ENCODE peak calls at places on chromosome 5, in nine cellular contexts. F is endothelial cell of umbilical vein, K is A549, R is K562, X is SK-N-SH, M is HCT116, D is GM12878, A is HepG2, Q is H1. J is an unnamed sample.

GRCh38 chr5:178318893-178319292 is 86.3 kb upstream of the PHYKPL start:
- DNase-seq in F (no peak), K (no peak), R (no peak), X (no peak), M (no peak), D (no peak), A (no peak), Q (no peak), J (no peak)

GRCh38 chr5:173954671-173955605 is 34.0 kb upstream of the C5orf47 start:
- DNase-seq in F (no peak), K (no peak), R (no peak), X (no peak), M (no peak), D (no peak), A (no peak), Q (no peak), J (peak)

GRCh38 chr5:116361171-116361967 is 213.3 kb downstream of the SEMA6A start:
- DNase-seq in F (no peak), K (no peak), R (no peak), X (peak), M (no peak), D (no peak), A (no peak), Q (peak), J (no peak)

GRCh38 chr5:9320652-9321051 is 225.2 kb downstream of the SEMA5A start:
- DNase-seq in F (no peak), K (no peak), R (no peak), X (no peak), M (no peak), D (no peak), A (no peak), Q (no peak), J (no peak)

GRCh38 chr5:116303810-116304209 is 219.0 kb downstream of the COMMD10 start:
- DNase-seq in F (no peak), K (no peak), R (no peak), X (no peak), M (no peak), D (no peak), A (no peak), Q (no peak), J (no peak)

GRCh38 chr5:9156282-9156681 is 389.6 kb downstream of the SEMA5A start:
- DNase-seq in F (no peak), K (peak), R (no peak), X (peak), M (no peak), D (no peak), A (no peak), Q (no peak), J (peak)

GRCh38 chr5:106185661-106186081 is 1485.1 kb downstream of the EFNA5 start:
- DNase-seq in F (no peak), K (no peak), R (no peak), X (no peak), M (no peak), D (peak), A (no peak), Q (no peak), J (no peak)

GRCh38 chr5:38451372-38451735 is 105.1 kb downstream of the LIFR start:
- DNase-seq in F (no peak), K (no peak), R (no peak), X (no peak), M (no peak), D (no peak), A (no peak), Q (peak), J (no peak)

GRCh38 chr5:107979900-107980299 is 309.2 kb upstream of the EFNA5 start:
- DNase-seq in F (no peak), K (no peak), R (no peak), X (no peak), M (no peak), D (no peak), A (no peak), Q (no peak), J (no peak)

GRCh38 chr5:90783460-90784333 is 225.1 kb downstream of the ADGRV1 start:
- DNase-seq in F (peak), K (peak), R (peak), X (peak), M (peak), D (peak), A (peak), Q (peak), J (peak)

GRCh38 chr5:65817936-65818335 is 95.9 kb downstream of the NLN start:
- DNase-seq in F (no peak), K (no peak), R (no peak), X (no peak), M (no peak), D (no peak), A (no peak), Q (no peak), J (no peak)

GRCh38 chr5:97062046-97062445 is 80.4 kb downstream of the LIX1 start:
- DNase-seq in F (no peak), K (no peak), R (no peak), X (peak), M (no peak), D (no peak), A (no peak), Q (no peak), J (no peak)

GRCh38 chr5:13601152-13601551 is 343.3 kb downstream of the DNAH5 start:
- DNase-seq in F (no peak), K (no peak), R (no peak), X (no peak), M (no peak), D (no peak), A (no peak), Q (no peak), J (no peak)

GRCh38 chr5:115948013-115948605 is 14.2 kb upstream of the LVRN start:
- DNase-seq in F (no peak), K (no peak), R (no peak), X (no peak), M (no peak), D (no peak), A (no peak), Q (no peak), J (peak)

DNA sequence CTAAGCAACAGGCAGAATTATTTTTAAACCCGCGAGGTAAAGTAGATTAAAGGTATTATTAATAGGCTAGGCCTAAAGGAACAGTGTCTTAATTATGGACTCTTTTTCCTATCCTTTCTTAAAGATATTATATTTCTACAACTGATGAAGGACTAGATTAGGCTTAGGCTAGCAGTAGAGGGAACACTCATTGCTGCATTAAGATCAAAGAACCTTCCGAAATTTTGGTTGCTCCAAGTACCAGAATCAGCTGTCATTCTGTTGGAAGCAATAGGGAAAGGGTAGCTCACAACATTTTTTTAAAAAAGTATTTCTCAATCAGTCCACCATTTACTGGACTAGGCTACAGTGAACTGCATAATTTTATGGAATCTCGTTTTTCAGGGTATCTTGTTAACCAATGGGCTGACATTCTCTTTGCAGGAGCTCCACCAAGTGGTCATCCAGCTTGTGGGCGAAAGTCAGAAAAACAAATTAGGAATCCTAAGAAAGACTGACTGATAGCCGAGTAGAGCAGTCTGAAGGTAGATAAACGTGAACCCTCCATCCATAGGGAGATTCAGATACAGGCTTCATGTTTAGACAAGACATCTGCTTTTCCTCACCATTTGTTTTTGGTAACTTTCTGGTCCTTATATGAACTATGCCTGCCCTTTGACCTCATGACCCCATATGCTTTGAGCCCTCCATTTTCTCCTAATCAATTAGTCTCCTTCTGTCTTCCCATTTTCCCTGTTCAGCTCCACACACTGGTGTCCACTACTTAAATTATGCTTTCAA is 103.6 kb upstream of the CHD1 start:
- DNase-seq in F (peak), K (peak), R (peak), X (peak), M (peak), D (no peak), A (peak), Q (no peak), J (peak)
- TF ChIP-seq MAX in F (no peak), K (no peak), R (no peak), X (no peak), M (no peak), D (no peak), A (no peak), Q (no peak), J (no peak)

GRCh38 chr5:122788371-122788770 is 13.5 kb downstream of the SNX2 start:
- DNase-seq in F (no peak), K (no peak), R (no peak), X (no peak), M (no peak), D (no peak), A (no peak), Q (no peak), J (no peak)

GRCh38 chr5:122785294-122785693 is 10.4 kb downstream of the SNX2 start:
- DNase-seq in F (no peak), K (no peak), R (no peak), X (no peak), M (no peak), D (no peak), A (no peak), Q (no peak), J (no peak)

GRCh38 chr5:122790354-122791123 is 15.7 kb downstream of the SNX2 start:
- DNase-seq in F (no peak), K (no peak), R (no peak), X (no peak), M (no peak), D (no peak), A (no peak), Q (no peak), J (no peak)

GRCh38 chr5:122789461-122790171 is 14.7 kb downstream of the SNX2 start:
- DNase-seq in F (no peak), K (no peak), R (no peak), X (no peak), M (no peak), D (no peak), A (no peak), Q (no peak), J (no peak)

GRCh38 chr5:122788996-122789395 is 14.1 kb downstream of the SNX2 start:
- DNase-seq in F (no peak), K (no peak), R (no peak), X (no peak), M (no peak), D (no peak), A (no peak), Q (no peak), J (no peak)
- H3K4me3 ChIP-seq in F (no peak), K (no peak), R (no peak), X (no peak), M (no peak), D (no peak), A (no peak), Q (no peak), J (no peak)

GRCh38 chr5:78816143-78816765 is 167.7 kb upstream of the LHFPL2 start:
- DNase-seq in F (no peak), K (no peak), R (no peak), X (no peak), M (no peak), D (no peak), A (no peak), Q (no peak), J (no peak)

GRCh38 chr5:78823196-78823595 is 161.9 kb downstream of the ARSB start:
- DNase-seq in F (no peak), K (no peak), R (no peak), X (no peak), M (no peak), D (peak), A (no peak), Q (no peak), J (no peak)

GRCh38 chr5:78821519-78821918 is 163.6 kb downstream of the ARSB start:
- DNase-seq in F (no peak), K (no peak), R (no peak), X (no peak), M (no peak), D (no peak), A (no peak), Q (no peak), J (no peak)

GRCh38 chr5:78819166-78819565 is 165.9 kb downstream of the ARSB start:
- DNase-seq in F (no peak), K (no peak), R (no peak), X (no peak), M (no peak), D (no peak), A (no peak), Q (no peak), J (no peak)

GRCh38 chr5:78819707-78820106 is 165.4 kb downstream of the ARSB start:
- DNase-seq in F (no peak), K (no peak), R (no peak), X (no peak), M (no peak), D (no peak), A (no peak), Q (no peak), J (no peak)
- TF ChIP-seq CTCF in F (no peak), K (no peak), R (no peak), X (no peak), M (no peak), D (no peak), A (no peak), Q (peak), J (no peak)

DNA sequence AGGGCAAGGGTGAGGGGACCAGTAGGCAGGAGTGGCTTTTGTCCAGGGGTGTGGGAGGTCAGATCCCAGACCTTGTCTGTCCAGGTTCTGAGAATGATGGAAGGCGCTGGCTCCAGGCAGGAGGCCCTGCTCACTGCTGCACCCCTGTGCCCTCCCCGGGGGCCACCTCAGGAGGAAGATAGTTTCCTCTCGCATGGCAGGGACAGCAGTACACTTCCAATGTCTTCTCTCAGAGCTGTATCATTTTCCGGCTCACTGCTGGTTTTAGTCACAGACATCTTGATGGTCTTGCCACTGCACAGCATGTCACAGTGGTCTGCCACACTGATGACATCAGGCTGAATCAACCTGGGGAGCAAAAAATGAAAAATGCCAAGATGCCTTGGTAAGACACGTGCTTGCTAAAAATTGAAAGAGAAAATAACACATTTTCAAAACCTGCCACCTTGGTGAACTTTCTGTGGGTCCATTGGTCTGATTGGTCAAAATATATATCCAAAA is 3.3 kb upstream of the SLC6A3 start:
- DNase-seq in F (no peak), K (no peak), R (no peak), X (no peak), M (no peak), D (no peak), A (no peak), Q (peak), J (no peak)
- TF ChIP-seq MAX in F (no peak), K (no peak), R (no peak), X (no peak), M (no peak), D (no peak), A (no peak), Q (no peak), J (no peak)

GRCh38 chr5:32197032-32197431 is 22.9 kb upstream of the GOLPH3 start:
- DNase-seq in F (no peak), K (no peak), R (no peak), X (no peak), M (no peak), D (no peak), A (no peak), Q (no peak), J (no peak)

GRCh38 chr5:32187675-32188074 is 13.6 kb upstream of the GOLPH3 start:
- DNase-seq in F (no peak), K (no peak), R (no peak), X (no peak), M (no peak), D (no peak), A (no peak), Q (no peak), J (no peak)

GRCh38 chr5:32195265-32195664 is 21.1 kb upstream of the GOLPH3 start:
- DNase-seq in F (no peak), K (no peak), R (no peak), X (no peak), M (no peak), D (no peak), A (no peak), Q (no peak), J (no peak)

GRCh38 chr5:32190094-32190493 is 16.0 kb upstream of the GOLPH3 start:
- DNase-seq in F (no peak), K (no peak), R (no peak), X (peak), M (no peak), D (no peak), A (no peak), Q (no peak), J (no peak)

GRCh38 chr5:32193591-32193990 is 19.5 kb upstream of the GOLPH3 start:
- DNase-seq in F (peak), K (peak), R (no peak), X (peak), M (no peak), D (no peak), A (peak), Q (no peak), J (peak)
- H3K4me3 ChIP-seq in F (peak), K (no peak), R (no peak), X (no peak), M (peak), D (no peak), A (peak), Q (no peak), J (no peak)